ENCODE peak calls at places on chromosomes 4 and X, in eight cellular contexts. C, T, P, R, G, L, K and J are unnamed samples. For H3K4me1 and H3K36me3, the result is how much of the 10 kb centered on the place peaks cover.

GRCh38 chrX:39245024-39245423 is 443.8 kb downstream of the MID1IP1 start:
- DNase-seq in C (no peak), T (no peak), P (no peak), R (no peak), G (no peak), L (no peak), K (no peak), J (no peak)

GRCh38 chr4:183798249-183798920 is 106.7 kb upstream of the STOX2 start:
- DNase-seq in C (no peak), T (peak), P (no peak), R (no peak), G (peak), L (no peak), K (no peak), J (no peak)

GRCh38 chrX:123860506-123860840 is 620 bp downstream of the XIAP start:
- DNase-seq in C (peak), T (no peak), P (no peak), R (no peak), G (no peak), L (peak), K (no peak), J (no peak)

GRCh38 chrX:31580726-31581125 is 508.9 kb upstream of the FTHL17 start:
- DNase-seq in C (no peak), T (no peak), P (no peak), R (no peak), G (no peak), L (no peak), K (peak), J (no peak)

GRCh38 chr4:80268081-80268823 is 1.8 kb downstream of the FGF5 start:
- DNase-seq in C (no peak), T (no peak), P (no peak), R (no peak), G (no peak), L (peak), K (peak), J (no peak)

GRCh38 chr4:982814-983213 is 4.0 kb upstream of the IDUA start:
- DNase-seq in C (no peak), T (no peak), P (no peak), R (no peak), G (no peak), L (no peak), K (no peak), J (no peak)

GRCh38 chr4:75289843-75290616 is 224.2 kb downstream of the RCHY1 start:
- DNase-seq in C (no peak), T (no peak), P (no peak), R (no peak), G (no peak), L (no peak), K (peak), J (no peak)

GRCh38 chrX:150364347-150365050 is 1.4 kb downstream of the MAMLD1 start:
- DNase-seq in C (peak), T (peak), P (peak), R (peak), G (peak), L (peak), K (peak), J (no peak)

GRCh38 chr4:114807759-114808404 is 209.3 kb downstream of the UGT8 start:
- DNase-seq in C (no peak), T (no peak), P (no peak), R (no peak), G (no peak), L (peak), K (peak), J (peak)

GRCh38 chrX:45172890-45173289 is 27.8 kb downstream of the DIPK2B start:
- DNase-seq in C (no peak), T (no peak), P (no peak), R (no peak), G (no peak), L (no peak), K (peak), J (no peak)

GRCh38 chr4:48499551-48500066 is 9.6 kb downstream of the ZAR1 start:
- DNase-seq in C (no peak), T (no peak), P (no peak), R (no peak), G (no peak), L (no peak), K (no peak), J (no peak)

GRCh38 chr4:76897522-76898384 is at the start of gene SOWAHB:
- DNase-seq in C (peak), T (peak), P (no peak), R (peak), G (peak), L (peak), K (no peak), J (no peak)

GRCh38 chrX:960821-961220 is 251.6 kb downstream of the CRLF2 start:
- DNase-seq in C (no peak), T (peak), P (no peak), R (no peak), G (no peak), L (no peak), K (no peak), J (no peak)

GRCh38 chrX:153623310-153624029 is 23.5 kb upstream of the DUSP9 start:
- DNase-seq in C (no peak), T (no peak), P (no peak), R (peak), G (no peak), L (no peak), K (no peak), J (no peak)

GRCh38 chr4:173528378-173529321 is 1.4 kb downstream of the HAND2 start:
- DNase-seq in C (no peak), T (no peak), P (peak), R (peak), G (no peak), L (peak), K (peak), J (peak)

GRCh38 chr4:109876634-109877265 is 28.8 kb downstream of the LRIT3 start:
- DNase-seq in C (no peak), T (no peak), P (no peak), R (no peak), G (no peak), L (no peak), K (no peak), J (no peak)

GRCh38 chr4:139530833-139531427 is 25.1 kb downstream of the SETD7 start:
- DNase-seq in C (peak), T (peak), P (no peak), R (no peak), G (no peak), L (peak), K (peak), J (peak)

GRCh38 chr4:87046111-87046510 is 111.3 kb downstream of the AFF1 start:
- DNase-seq in C (no peak), T (no peak), P (no peak), R (no peak), G (no peak), L (no peak), K (peak), J (no peak)

GRCh38 chr4:156606444-156607197 is 365.0 kb downstream of the PDGFC start:
- DNase-seq in C (no peak), T (no peak), P (no peak), R (no peak), G (no peak), L (no peak), K (peak), J (no peak)

GRCh38 chrX:46341767-46342322 is 203.4 kb downstream of the ZNF674 start:
- DNase-seq in C (no peak), T (no peak), P (no peak), R (no peak), G (no peak), L (no peak), K (no peak), J (no peak)

GRCh38 chr4:170853422-170854021 is 763.8 kb upstream of the AADAT start:
- DNase-seq in C (no peak), T (peak), P (peak), R (peak), G (peak), L (peak), K (no peak), J (peak)

GRCh38 chrX:109537324-109537665 is 651 bp downstream of the NXT2 start:
- DNase-seq in C (no peak), T (peak), P (no peak), R (no peak), G (peak), L (no peak), K (peak), J (no peak)

GRCh38 chrX:53048169-53049126 is at the start of gene GPR173:
- DNase-seq in C (no peak), T (no peak), P (peak), R (peak), G (peak), L (peak), K (peak), J (peak)

GRCh38 chr4:108035691-108036090 is 46.0 kb downstream of the HADH start:
- DNase-seq in C (no peak), T (no peak), P (no peak), R (no peak), G (no peak), L (no peak), K (no peak), J (no peak)

GRCh38 chr4:102321260-102321991 is 23.9 kb downstream of the SLC39A8 start:
- DNase-seq in C (no peak), T (no peak), P (no peak), R (no peak), G (no peak), L (no peak), K (no peak), J (no peak)

DNA sequence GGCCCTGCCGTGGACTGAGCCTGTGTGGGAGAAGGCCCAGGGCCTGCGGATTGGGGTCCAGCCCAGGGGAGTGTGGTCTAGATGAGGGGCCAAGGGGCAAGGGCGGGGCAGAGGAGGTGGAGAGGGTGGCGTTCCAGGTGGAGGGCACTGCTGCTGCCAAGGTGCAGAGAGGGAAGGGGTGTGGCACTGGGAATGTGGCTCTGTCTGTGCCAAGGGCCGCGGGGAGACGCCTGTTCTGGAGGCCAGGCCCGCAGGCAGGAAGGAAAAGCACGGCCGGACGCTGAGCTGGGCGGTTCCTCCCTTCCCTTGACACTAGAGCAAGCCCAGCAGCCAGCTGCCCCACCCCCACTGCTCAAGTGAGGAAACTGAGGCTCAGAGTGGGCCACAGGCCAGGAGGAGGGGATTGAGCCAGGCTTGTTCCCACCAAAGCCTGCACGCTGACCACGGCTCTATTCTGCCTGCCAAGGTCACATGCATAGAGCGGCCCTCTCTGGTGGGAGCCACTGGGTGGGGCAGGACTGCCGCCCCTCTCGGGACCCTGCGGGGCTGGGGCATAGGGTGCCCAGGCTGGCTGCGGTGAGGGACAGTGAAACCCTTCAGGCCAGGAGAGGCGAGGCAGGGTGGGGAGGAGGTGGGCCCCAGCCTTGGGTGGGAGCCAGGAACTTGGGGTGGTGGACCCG is 13.0 kb downstream of the SH3BP2 start:
- DNase-seq in C (peak), T (peak), P (peak), R (peak), G (peak), L (no peak), K (peak), J (no peak)
- H3K4me1 ChIP-seq in C (under half), T (half or more), P (half or more), R (under half), G (half or more), L (half or more), K (under half), J (under half)

GRCh38 chr4:2472187-2472586 is 3.3 kb downstream of the RNF4 start:
- DNase-seq in C (no peak), T (no peak), P (no peak), R (no peak), G (no peak), L (no peak), K (no peak), J (no peak)
- H3K36me3 ChIP-seq in C (under half), T (under half), P (under half), R (under half), G (under half), L (under half), K (under half), J (half or more)

GRCh38 chr4:176443646-176444409 is 124.1 kb downstream of the SPCS3 start:
- DNase-seq in C (no peak), T (no peak), P (no peak), R (no peak), G (no peak), L (no peak), K (peak), J (no peak)
- H3K4me3 ChIP-seq in C (no peak), T (no peak), P (no peak), R (no peak), G (no peak), L (no peak), K (no peak), J (no peak)

GRCh38 chr4:38668203-38668602 is 4.2 kb downstream of the KLF3 start:
- DNase-seq in C (no peak), T (no peak), P (no peak), R (no peak), G (no peak), L (no peak), K (no peak), J (no peak)
- H3K4me1 ChIP-seq in C (half or more), T (under half), P (half or more), R (under half), G (half or more), L (half or more), K (half or more), J (under half)

GRCh38 chr4:78323439-78323838 is 228.1 kb upstream of the ANXA3 start:
- DNase-seq in C (no peak), T (no peak), P (no peak), R (no peak), G (no peak), L (no peak), K (no peak), J (peak)
- H3K36me3 ChIP-seq in C (under half), T (under half), P (under half), R (under half), G (under half), L (under half), K (under half), J (under half)

DNA sequence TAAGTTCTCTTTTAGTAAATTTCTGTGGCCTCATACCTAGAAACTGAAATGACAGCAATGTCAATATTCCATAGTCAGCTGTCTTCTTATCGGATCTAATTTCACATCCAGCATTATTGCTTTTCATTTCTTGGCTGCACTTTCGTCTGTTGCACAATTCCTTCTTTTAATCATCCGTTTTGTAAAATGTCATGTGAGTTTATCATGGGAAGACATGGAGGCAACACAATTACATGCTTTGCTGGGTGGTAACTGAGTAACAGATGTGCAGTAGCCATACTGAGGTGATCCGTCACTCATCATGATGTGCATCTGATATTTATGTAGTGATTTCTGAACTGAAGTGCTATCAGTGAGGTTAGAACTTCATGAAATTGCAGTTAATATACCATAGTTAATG is 68.3 kb upstream of the SLC7A11 start:
- DNase-seq in C (no peak), T (no peak), P (no peak), R (no peak), G (no peak), L (no peak), K (peak), J (no peak)
- H3K4me3 ChIP-seq in C (no peak), T (no peak), P (no peak), R (no peak), G (no peak), L (no peak), K (no peak), J (no peak)

GRCh38 chrX:2693526-2694002 is 2.5 kb downstream of the CD99 start:
- DNase-seq in C (no peak), T (no peak), P (no peak), R (no peak), G (no peak), L (no peak), K (no peak), J (no peak)
- H3K4me1 ChIP-seq in C (half or more), T (under half), P (half or more), R (under half), G (half or more), L (under half), K (under half), J (under half)

GRCh38 chr4:93947318-93947717 is 118.8 kb downstream of the ATOH1 start:
- DNase-seq in C (no peak), T (no peak), P (no peak), R (no peak), G (no peak), L (no peak), K (no peak), J (no peak)
- H3K36me3 ChIP-seq in C (under half), T (under half), P (under half), R (under half), G (under half), L (under half), K (under half), J (under half)